ENCODE peak calls at places on chromosome 21, in five cellular contexts. D is IMR-90; E is activated CD4-positive, CD25-positive, alpha-beta regulatory T cell treated with anti-CD3 and anti-CD28 coated beads, Interleukin-2, amount 50 U/mL, for 72 hours; M is fibroblast of pulmonary artery; V is amygdala. L is an unnamed sample.
A peak's percentile ranks its signal among the peaks of the same experiment; 100 is the strongest.

GRCh38 chr21:39377444-39378050 is 28.7 kb upstream of the HMGN1 start:
- DNase-seq in D (no peak), E (no peak), M (peak; percentile 64), V (no peak), L (peak; percentile 78)

GRCh38 chr21:33268736-33269441 is 2.7 kb downstream of the IL10RB start:
- DNase-seq in D (no peak), E (peak; percentile 54), M (no peak), V (no peak), L (no peak)

GRCh38 chr21:46431448-46431847 is 27.2 kb upstream of the DIP2A start:
- DNase-seq in D (no peak), E (no peak), M (no peak), V (no peak), L (no peak)

GRCh38 chr21:40704141-40704540 is 142.8 kb downstream of the DSCAM start:
- DNase-seq in D (no peak), E (no peak), M (no peak), V (no peak), L (no peak)

GRCh38 chr21:25385912-25386474 is 221.3 kb downstream of the MRPL39 start:
- DNase-seq in D (peak; percentile 77), E (no peak), M (peak; percentile 83), V (no peak), L (peak; percentile 62)

GRCh38 chr21:43731891-43732711 is 13.2 kb downstream of the PDXK start:
- DNase-seq in D (no peak), E (no peak), M (no peak), V (peak; percentile 31), L (no peak)

GRCh38 chr21:44792653-44793052 is 9.0 kb downstream of the UBE2G2 start:
- DNase-seq in D (no peak), E (no peak), M (no peak), V (no peak), L (no peak)

GRCh38 chr21:42830456-42831455 is 48.6 kb downstream of the WDR4 start:
- DNase-seq in D (no peak), E (no peak), M (no peak), V (no peak), L (no peak)

GRCh38 chr21:21688877-21689276 is 690.7 kb downstream of the NCAM2 start:
- DNase-seq in D (peak; percentile 37), E (no peak), M (peak; percentile 55), V (no peak), L (no peak)

GRCh38 chr21:43979654-43980053 is 32.5 kb upstream of the TRAPPC10 start:
- DNase-seq in D (no peak), E (no peak), M (no peak), V (no peak), L (no peak)

GRCh38 chr21:31284797-31285397 is 59.2 kb downstream of the TIAM1 start:
- DNase-seq in D (peak; percentile 37), E (no peak), M (peak; percentile 55), V (no peak), L (peak; percentile 4)

GRCh38 chr21:42376338-42376982 is 10.1 kb upstream of the TFF1 start:
- DNase-seq in D (no peak), E (no peak), M (no peak), V (no peak), L (no peak)

GRCh38 chr21:45080639-45081414 is 6.4 kb downstream of the ADARB1 start:
- DNase-seq in D (peak; percentile 66), E (no peak), M (peak; percentile 68), V (no peak), L (peak; percentile 53)

GRCh38 chr21:32565856-32566465 is 19.4 kb downstream of the TCP10L start:
- DNase-seq in D (peak; percentile 48), E (no peak), M (peak; percentile 11), V (no peak), L (no peak)

GRCh38 chr21:33024278-33025103 is 1.2 kb upstream of the OLIG2 start:
- DNase-seq in D (no peak), E (no peak), M (no peak), V (no peak), L (no peak)

GRCh38 chr21:44583800-44584147 is 3.4 kb upstream of the KRTAP10-5 start:
- DNase-seq in D (no peak), E (no peak), M (no peak), V (no peak), L (no peak)

GRCh38 chr21:41817228-41817627 is 50.4 kb upstream of the RIPK4 start:
- DNase-seq in D (peak; percentile 83), E (no peak), M (peak; percentile 67), V (peak; percentile 6), L (peak; percentile 75)

GRCh38 chr21:33848252-33848953 is 67.2 kb downstream of the ATP5PO start:
- DNase-seq in D (no peak), E (no peak), M (no peak), V (no peak), L (no peak)

GRCh38 chr21:27424601-27425000 is 457.7 kb upstream of the ADAMTS5 start:
- DNase-seq in D (peak; percentile 34), E (no peak), M (peak; percentile 61), V (no peak), L (no peak)

GRCh38 chr21:45551316-45551715 is 9.1 kb upstream of the SLC19A1 start:
- DNase-seq in D (peak; percentile 91), E (peak; percentile 31), M (peak; percentile 81), V (no peak), L (peak; percentile 94)

GRCh38 chr21:42298237-42298636 is 17.0 kb downstream of the TFF3 start:
- DNase-seq in D (no peak), E (no peak), M (no peak), V (no peak), L (no peak)

GRCh38 chr21:35674895-35675470 is 385.3 kb downstream of the SETD4 start:
- DNase-seq in D (peak; percentile 11), E (no peak), M (peak; percentile 18), V (no peak), L (no peak)

GRCh38 chr21:33259995-33260394 is 6.2 kb upstream of the IL10RB start:
- DNase-seq in D (no peak), E (no peak), M (no peak), V (no peak), L (no peak)

GRCh38 chr21:26449161-26449560 is 123.9 kb downstream of the CYYR1 start:
- DNase-seq in D (peak; percentile 43), E (no peak), M (peak; percentile 86), V (no peak), L (no peak)

GRCh38 chr21:34946385-34947121 is 102.5 kb downstream of the RUNX1 start:
- DNase-seq in D (no peak), E (no peak), M (no peak), V (no peak), L (no peak)

GRCh38 chr21:32682696-32683474 is 44.9 kb downstream of the SYNJ1 start:
- DNase-seq in D (no peak), E (no peak), M (no peak), V (no peak), L (no peak)

GRCh38 chr21:29849735-29850176 is 90.0 kb downstream of the GRIK1 start:
- DNase-seq in D (peak; percentile 57), E (peak; percentile 31), M (peak; percentile 73), V (peak; percentile 8), L (peak; percentile 74)

GRCh38 chr21:38925923-38926322 is 120.2 kb downstream of the ETS2 start:
- DNase-seq in D (peak; percentile 89), E (no peak), M (peak; percentile 88), V (no peak), L (peak; percentile 48)

GRCh38 chr21:41605178-41605933 is 97.4 kb upstream of the TMPRSS2 start:
- DNase-seq in D (no peak), E (no peak), M (no peak), V (no peak), L (no peak)

GRCh38 chr21:35150562-35151226 is 101.6 kb upstream of the RUNX1 start:
- DNase-seq in D (peak; percentile 73), E (no peak), M (peak; percentile 59), V (no peak), L (no peak)

GRCh38 chr21:38159355-38159754 is 97.4 kb upstream of the KCNJ15 start:
- DNase-seq in D (peak; percentile 84), E (peak; percentile 40), M (peak; percentile 89), V (peak; percentile 5), L (peak; percentile 90)

GRCh38 chr21:45948576-45949141 is 32.9 kb upstream of the COL6A1 start:
- DNase-seq in D (no peak), E (no peak), M (no peak), V (no peak), L (no peak)

GRCh38 chr21:41217656-41218380 is 49.9 kb downstream of the BACE2 start:
- DNase-seq in D (peak; percentile 74), E (no peak), M (peak; percentile 64), V (no peak), L (no peak)

GRCh38 chr21:42609806-42610205 is 43.6 kb upstream of the PDE9A start:
- DNase-seq in D (no peak), E (peak; percentile 62), M (no peak), V (no peak), L (no peak)

GRCh38 chr21:21195417-21195816 is 197.2 kb downstream of the NCAM2 start:
- DNase-seq in D (no peak), E (no peak), M (no peak), V (no peak), L (no peak)

GRCh38 chr21:42677339-42678117 is 24.1 kb downstream of the PDE9A start:
- DNase-seq in D (peak; percentile 60), E (no peak), M (peak; percentile 64), V (no peak), L (peak; percentile 70)